ENCODE peak calls at places on chromosomes 12 and 14, in four cellular contexts. One of them, this sample, is unnamed.

GRCh38 chr12:110345176-110345651 is 58.3 kb downstream of the ANAPC7 start:
- DNase-seq in K562: no peak
- DNase-seq in GM12878: no peak
- DNase-seq in HepG2: peak
- DNase-seq in this sample: no peak

GRCh38 chr12:88035271-88035906 is 6.2 kb upstream of the C12orf50 start:
- DNase-seq in HepG2: peak
- DNase-seq in GM12878: peak
- DNase-seq in K562: peak
- DNase-seq in this sample: peak

GRCh38 chr14:29930283-29930682 is 2.6 kb upstream of the PRKD1 start:
- DNase-seq in HepG2: no peak
- DNase-seq in K562: no peak
- DNase-seq in GM12878: no peak
- DNase-seq in this sample: no peak

GRCh38 chr12:48199784-48200198 is 3.3 kb downstream of the OR10AD1 start:
- DNase-seq in GM12878: no peak
- DNase-seq in HepG2: no peak
- DNase-seq in K562: no peak
- DNase-seq in this sample: no peak

GRCh38 chr14:63388766-63389431 is 70.2 kb upstream of the GPHB5 start:
- DNase-seq in K562: peak
- DNase-seq in GM12878: peak
- DNase-seq in HepG2: peak
- DNase-seq in this sample: peak

GRCh38 chr12:118357327-118358007 is 15.2 kb downstream of the TAOK3 start:
- DNase-seq in HepG2: no peak
- DNase-seq in K562: peak
- DNase-seq in GM12878: peak
- DNase-seq in this sample: peak

GRCh38 chr12:128708789-128709188 is 115.0 kb downstream of the SLC15A4 start:
- DNase-seq in K562: no peak
- DNase-seq in GM12878: no peak
- DNase-seq in HepG2: no peak
- DNase-seq in this sample: no peak

GRCh38 chr14:50937325-50937724 is 7.0 kb downstream of the PYGL start:
- DNase-seq in K562: no peak
- DNase-seq in HepG2: no peak
- DNase-seq in GM12878: no peak
- DNase-seq in this sample: no peak

GRCh38 chr14:78010688-78011087 is 159.5 kb upstream of the NRXN3 start:
- DNase-seq in HepG2: no peak
- DNase-seq in GM12878: no peak
- DNase-seq in K562: no peak
- DNase-seq in this sample: no peak

GRCh38 chr14:52351191-52351560 is 37.1 kb downstream of the PTGER2 start:
- DNase-seq in HepG2: no peak
- DNase-seq in GM12878: no peak
- DNase-seq in K562: no peak
- DNase-seq in this sample: no peak

GRCh38 chr14:69713127-69713800 is 53.7 kb upstream of the SRSF5 start:
- DNase-seq in K562: no peak
- DNase-seq in GM12878: no peak
- DNase-seq in HepG2: no peak
- DNase-seq in this sample: no peak

GRCh38 chr12:132596016-132596415 is 14.4 kb downstream of the LRCOL1 start:
- DNase-seq in K562: no peak
- DNase-seq in GM12878: no peak
- DNase-seq in HepG2: no peak
- DNase-seq in this sample: no peak

GRCh38 chr12:45260481-45260824 is 44.6 kb downstream of the ANO6 start:
- DNase-seq in GM12878: no peak
- DNase-seq in HepG2: no peak
- DNase-seq in K562: no peak
- DNase-seq in this sample: no peak

GRCh38 chr14:97618401-97618800 is 821.2 kb downstream of the VRK1 start:
- DNase-seq in GM12878: no peak
- DNase-seq in HepG2: no peak
- DNase-seq in K562: no peak
- DNase-seq in this sample: no peak

GRCh38 chr12:109111775-109112491 is 4.5 kb upstream of the ACACB start:
- DNase-seq in K562: peak
- DNase-seq in HepG2: peak
- DNase-seq in GM12878: no peak
- DNase-seq in this sample: peak

GRCh38 chr12:28626504-28626903 is 436.2 kb downstream of the CCDC91 start:
- DNase-seq in GM12878: no peak
- DNase-seq in K562: no peak
- DNase-seq in HepG2: no peak
- DNase-seq in this sample: no peak

GRCh38 chr14:42293180-42293579 is 686.5 kb downstream of the LRFN5 start:
- DNase-seq in GM12878: no peak
- DNase-seq in K562: no peak
- DNase-seq in HepG2: no peak
- DNase-seq in this sample: no peak

GRCh38 chr14:24430143-24430681 is 458 bp downstream of the KHNYN start:
- DNase-seq in HepG2: peak
- DNase-seq in GM12878: no peak
- DNase-seq in K562: peak
- DNase-seq in this sample: peak

GRCh38 chr14:63478024-63478423 is 65.2 kb downstream of the PPP2R5E start:
- DNase-seq in GM12878: peak
- DNase-seq in HepG2: no peak
- DNase-seq in K562: no peak
- DNase-seq in this sample: no peak

GRCh38 chr14:54216827-54217226 is 180.0 kb upstream of the CDKN3 start:
- DNase-seq in K562: no peak
- DNase-seq in HepG2: no peak
- DNase-seq in GM12878: peak
- DNase-seq in this sample: no peak
- TF ChIP-seq CTCF in K562: no peak
- TF ChIP-seq CTCF in HepG2: no peak
- TF ChIP-seq CTCF in GM12878: no peak
- TF ChIP-seq CTCF in this sample: no peak

DNA sequence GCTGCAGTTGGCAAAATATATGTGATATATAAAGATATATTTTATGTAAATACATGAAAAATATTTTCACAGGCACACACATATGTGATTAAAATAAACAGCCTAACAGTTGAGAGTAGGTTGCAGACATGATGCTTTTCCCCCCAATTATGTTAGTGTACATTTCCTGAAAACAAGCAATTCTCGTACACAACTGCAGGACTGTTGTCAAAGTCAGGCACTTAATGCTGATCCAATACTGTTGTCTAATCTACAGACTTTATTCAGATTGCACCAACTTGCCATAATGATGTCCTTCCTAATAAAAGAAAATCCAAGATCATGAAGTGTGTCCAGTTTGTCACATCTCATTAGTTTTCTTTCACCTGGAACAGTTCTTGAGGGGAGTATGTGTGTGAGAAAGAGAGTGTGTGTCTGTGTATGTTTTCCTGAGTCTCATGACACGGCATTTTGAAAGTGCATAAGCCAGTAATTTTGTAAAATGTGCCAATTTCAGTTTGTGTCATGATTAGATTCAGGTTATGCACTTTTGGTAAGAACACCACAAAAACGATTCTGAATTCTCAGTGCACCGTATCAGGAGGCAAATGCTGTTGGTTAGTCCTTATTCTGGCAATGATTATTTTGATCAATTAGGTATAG is 16.5 kb upstream of the SEL1L start:
- DNase-seq in HepG2: no peak
- DNase-seq in K562: no peak
- DNase-seq in GM12878: peak
- DNase-seq in this sample: no peak
- TF ChIP-seq NFIC in HepG2: no peak
- TF ChIP-seq NFIC in K562: no peak
- TF ChIP-seq NFIC in GM12878: peak
- TF ChIP-seq NFIC in this sample: no peak

DNA sequence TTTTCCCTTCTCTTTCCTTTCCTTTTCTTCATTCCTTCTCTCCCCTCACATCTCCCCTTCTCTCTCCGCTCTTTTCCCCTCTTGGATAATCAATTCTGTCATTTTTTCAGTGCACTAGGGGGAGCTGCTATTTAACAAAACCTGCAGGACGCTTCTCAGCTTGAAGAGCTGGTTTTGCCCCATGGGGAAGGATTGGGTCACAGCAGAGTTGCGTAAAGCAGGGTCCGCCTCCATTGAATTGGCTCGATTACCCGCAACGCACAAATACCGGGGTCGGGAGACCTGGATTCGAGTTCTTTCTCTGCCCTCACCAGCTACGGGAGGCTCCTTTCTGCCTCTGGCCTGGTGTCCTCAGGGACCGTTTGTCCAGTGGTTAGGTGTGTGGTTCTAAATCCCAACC is 42.1 kb upstream of the CHGA start:
- DNase-seq in K562: peak
- DNase-seq in GM12878: no peak
- DNase-seq in HepG2: peak
- DNase-seq in this sample: peak
- TF ChIP-seq CTCF in K562: peak
- TF ChIP-seq CTCF in GM12878: no peak
- TF ChIP-seq CTCF in HepG2: peak
- TF ChIP-seq CTCF in this sample: no peak

GRCh38 chr12:65585648-65586420 is 238.4 kb upstream of the HMGA2 start:
- DNase-seq in HepG2: no peak
- DNase-seq in GM12878: no peak
- DNase-seq in K562: no peak
- DNase-seq in this sample: no peak
- TF ChIP-seq NFIC in HepG2: no peak
- TF ChIP-seq NFIC in GM12878: no peak
- TF ChIP-seq NFIC in K562: no peak
- TF ChIP-seq NFIC in this sample: no peak